ENCODE peak calls at places on chromosomes 12 and 14, in nine cellular contexts. One of them, this sample, is unnamed.

GRCh38 chr12:50786498-50787231 is 22.8 kb downstream of the ATF1 start:
- DNase-seq in stimulated activated CD8-positive, alpha-beta memory T cell treated with anti-CD3 and anti-CD28 coated beads, Interleukin-7, amount 100 ng/mL, for 48 hours: no peak
- DNase-seq in A549: peak
- DNase-seq in lung: peak
- DNase-seq in DMS79 treated with DMSO at 0.1 percent for 48 hours: no peak
- DNase-seq in ACHN: peak
- DNase-seq in thoracic aorta: no peak
- DNase-seq in breast epithelium: no peak
- DNase-seq in activated T-cell treated with anti-CD3 and anti-CD28 coated beads, Interleukin-2, amount 50 U/mL, for 4 hours: no peak
- DNase-seq in this sample: no peak

GRCh38 chr14:59044707-59045106 is 143.8 kb upstream of the DAAM1 start:
- DNase-seq in stimulated activated CD8-positive, alpha-beta memory T cell treated with anti-CD3 and anti-CD28 coated beads, Interleukin-7, amount 100 ng/mL, for 48 hours: no peak
- DNase-seq in A549: no peak
- DNase-seq in lung: no peak
- DNase-seq in DMS79 treated with DMSO at 0.1 percent for 48 hours: no peak
- DNase-seq in ACHN: no peak
- DNase-seq in thoracic aorta: no peak
- DNase-seq in breast epithelium: no peak
- DNase-seq in activated T-cell treated with anti-CD3 and anti-CD28 coated beads, Interleukin-2, amount 50 U/mL, for 4 hours: no peak
- DNase-seq in this sample: no peak

GRCh38 chr14:101556566-101557320 is 4.6 kb upstream of the DIO3 start:
- DNase-seq in stimulated activated CD8-positive, alpha-beta memory T cell treated with anti-CD3 and anti-CD28 coated beads, Interleukin-7, amount 100 ng/mL, for 48 hours: no peak
- DNase-seq in A549: no peak
- DNase-seq in lung: no peak
- DNase-seq in DMS79 treated with DMSO at 0.1 percent for 48 hours: no peak
- DNase-seq in ACHN: no peak
- DNase-seq in thoracic aorta: no peak
- DNase-seq in breast epithelium: peak
- DNase-seq in activated T-cell treated with anti-CD3 and anti-CD28 coated beads, Interleukin-2, amount 50 U/mL, for 4 hours: no peak
- DNase-seq in this sample: no peak

GRCh38 chr12:92796650-92797049 is 93.9 kb downstream of the PLEKHG7 start:
- DNase-seq in stimulated activated CD8-positive, alpha-beta memory T cell treated with anti-CD3 and anti-CD28 coated beads, Interleukin-7, amount 100 ng/mL, for 48 hours: no peak
- DNase-seq in A549: no peak
- DNase-seq in lung: no peak
- DNase-seq in DMS79 treated with DMSO at 0.1 percent for 48 hours: no peak
- DNase-seq in ACHN: no peak
- DNase-seq in thoracic aorta: no peak
- DNase-seq in breast epithelium: no peak
- DNase-seq in activated T-cell treated with anti-CD3 and anti-CD28 coated beads, Interleukin-2, amount 50 U/mL, for 4 hours: no peak
- DNase-seq in this sample: no peak

GRCh38 chr12:112314981-112315380 is 67.2 kb downstream of the HECTD4 start:
- DNase-seq in stimulated activated CD8-positive, alpha-beta memory T cell treated with anti-CD3 and anti-CD28 coated beads, Interleukin-7, amount 100 ng/mL, for 48 hours: no peak
- DNase-seq in A549: no peak
- DNase-seq in lung: no peak
- DNase-seq in DMS79 treated with DMSO at 0.1 percent for 48 hours: no peak
- DNase-seq in ACHN: peak
- DNase-seq in thoracic aorta: no peak
- DNase-seq in breast epithelium: no peak
- DNase-seq in activated T-cell treated with anti-CD3 and anti-CD28 coated beads, Interleukin-2, amount 50 U/mL, for 4 hours: no peak
- DNase-seq in this sample: no peak

GRCh38 chr12:105706973-105707334 is 376.5 kb downstream of the C12orf75 start:
- DNase-seq in stimulated activated CD8-positive, alpha-beta memory T cell treated with anti-CD3 and anti-CD28 coated beads, Interleukin-7, amount 100 ng/mL, for 48 hours: no peak
- DNase-seq in A549: no peak
- DNase-seq in lung: no peak
- DNase-seq in DMS79 treated with DMSO at 0.1 percent for 48 hours: no peak
- DNase-seq in ACHN: no peak
- DNase-seq in thoracic aorta: no peak
- DNase-seq in breast epithelium: no peak
- DNase-seq in activated T-cell treated with anti-CD3 and anti-CD28 coated beads, Interleukin-2, amount 50 U/mL, for 4 hours: no peak
- DNase-seq in this sample: no peak

GRCh38 chr12:94026566-94026965 is 121.8 kb upstream of the PLXNC1 start:
- DNase-seq in stimulated activated CD8-positive, alpha-beta memory T cell treated with anti-CD3 and anti-CD28 coated beads, Interleukin-7, amount 100 ng/mL, for 48 hours: no peak
- DNase-seq in A549: no peak
- DNase-seq in lung: no peak
- DNase-seq in DMS79 treated with DMSO at 0.1 percent for 48 hours: no peak
- DNase-seq in ACHN: no peak
- DNase-seq in thoracic aorta: no peak
- DNase-seq in breast epithelium: no peak
- DNase-seq in activated T-cell treated with anti-CD3 and anti-CD28 coated beads, Interleukin-2, amount 50 U/mL, for 4 hours: no peak
- DNase-seq in this sample: no peak

GRCh38 chr14:52031781-52032180 is 37.1 kb downstream of the NID2 start:
- DNase-seq in stimulated activated CD8-positive, alpha-beta memory T cell treated with anti-CD3 and anti-CD28 coated beads, Interleukin-7, amount 100 ng/mL, for 48 hours: no peak
- DNase-seq in A549: no peak
- DNase-seq in lung: no peak
- DNase-seq in DMS79 treated with DMSO at 0.1 percent for 48 hours: no peak
- DNase-seq in ACHN: no peak
- DNase-seq in thoracic aorta: peak
- DNase-seq in breast epithelium: peak
- DNase-seq in activated T-cell treated with anti-CD3 and anti-CD28 coated beads, Interleukin-2, amount 50 U/mL, for 4 hours: no peak
- DNase-seq in this sample: peak

GRCh38 chr14:73393375-73393774 is 65.0 kb downstream of the NUMB start:
- DNase-seq in stimulated activated CD8-positive, alpha-beta memory T cell treated with anti-CD3 and anti-CD28 coated beads, Interleukin-7, amount 100 ng/mL, for 48 hours: no peak
- DNase-seq in A549: no peak
- DNase-seq in lung: no peak
- DNase-seq in DMS79 treated with DMSO at 0.1 percent for 48 hours: peak
- DNase-seq in ACHN: no peak
- DNase-seq in thoracic aorta: no peak
- DNase-seq in breast epithelium: no peak
- DNase-seq in activated T-cell treated with anti-CD3 and anti-CD28 coated beads, Interleukin-2, amount 50 U/mL, for 4 hours: no peak
- DNase-seq in this sample: no peak

GRCh38 chr14:90691627-90692026 is 124.6 kb downstream of the TTC7B start:
- DNase-seq in stimulated activated CD8-positive, alpha-beta memory T cell treated with anti-CD3 and anti-CD28 coated beads, Interleukin-7, amount 100 ng/mL, for 48 hours: no peak
- DNase-seq in A549: no peak
- DNase-seq in lung: no peak
- DNase-seq in DMS79 treated with DMSO at 0.1 percent for 48 hours: no peak
- DNase-seq in ACHN: no peak
- DNase-seq in thoracic aorta: no peak
- DNase-seq in breast epithelium: no peak
- DNase-seq in activated T-cell treated with anti-CD3 and anti-CD28 coated beads, Interleukin-2, amount 50 U/mL, for 4 hours: no peak
- DNase-seq in this sample: no peak

GRCh38 chr14:24839617-24840203 is 205.7 kb upstream of the GZMB start:
- DNase-seq in stimulated activated CD8-positive, alpha-beta memory T cell treated with anti-CD3 and anti-CD28 coated beads, Interleukin-7, amount 100 ng/mL, for 48 hours: no peak
- DNase-seq in A549: no peak
- DNase-seq in lung: no peak
- DNase-seq in DMS79 treated with DMSO at 0.1 percent for 48 hours: no peak
- DNase-seq in ACHN: no peak
- DNase-seq in thoracic aorta: no peak
- DNase-seq in breast epithelium: no peak
- DNase-seq in activated T-cell treated with anti-CD3 and anti-CD28 coated beads, Interleukin-2, amount 50 U/mL, for 4 hours: no peak
- DNase-seq in this sample: no peak

GRCh38 chr14:28406181-28406580 is 360.4 kb upstream of the FOXG1 start:
- DNase-seq in stimulated activated CD8-positive, alpha-beta memory T cell treated with anti-CD3 and anti-CD28 coated beads, Interleukin-7, amount 100 ng/mL, for 48 hours: no peak
- DNase-seq in A549: no peak
- DNase-seq in lung: no peak
- DNase-seq in DMS79 treated with DMSO at 0.1 percent for 48 hours: no peak
- DNase-seq in ACHN: no peak
- DNase-seq in thoracic aorta: no peak
- DNase-seq in breast epithelium: no peak
- DNase-seq in activated T-cell treated with anti-CD3 and anti-CD28 coated beads, Interleukin-2, amount 50 U/mL, for 4 hours: no peak
- DNase-seq in this sample: no peak

GRCh38 chr14:59484611-59485174 is 376 bp downstream of the JKAMP start:
- DNase-seq in stimulated activated CD8-positive, alpha-beta memory T cell treated with anti-CD3 and anti-CD28 coated beads, Interleukin-7, amount 100 ng/mL, for 48 hours: no peak
- DNase-seq in A549: peak
- DNase-seq in lung: no peak
- DNase-seq in DMS79 treated with DMSO at 0.1 percent for 48 hours: peak
- DNase-seq in ACHN: peak
- DNase-seq in thoracic aorta: no peak
- DNase-seq in breast epithelium: no peak
- DNase-seq in activated T-cell treated with anti-CD3 and anti-CD28 coated beads, Interleukin-2, amount 50 U/mL, for 4 hours: no peak
- DNase-seq in this sample: no peak

GRCh38 chr14:77593501-77593911 is 22.9 kb downstream of the SPTLC2 start:
- DNase-seq in stimulated activated CD8-positive, alpha-beta memory T cell treated with anti-CD3 and anti-CD28 coated beads, Interleukin-7, amount 100 ng/mL, for 48 hours: no peak
- DNase-seq in A549: no peak
- DNase-seq in lung: no peak
- DNase-seq in DMS79 treated with DMSO at 0.1 percent for 48 hours: no peak
- DNase-seq in ACHN: peak
- DNase-seq in thoracic aorta: no peak
- DNase-seq in breast epithelium: no peak
- DNase-seq in activated T-cell treated with anti-CD3 and anti-CD28 coated beads, Interleukin-2, amount 50 U/mL, for 4 hours: no peak
- DNase-seq in this sample: no peak

GRCh38 chr14:91254456-91254855 is 10.0 kb upstream of the GPR68 start:
- DNase-seq in stimulated activated CD8-positive, alpha-beta memory T cell treated with anti-CD3 and anti-CD28 coated beads, Interleukin-7, amount 100 ng/mL, for 48 hours: no peak
- DNase-seq in A549: no peak
- DNase-seq in lung: no peak
- DNase-seq in DMS79 treated with DMSO at 0.1 percent for 48 hours: no peak
- DNase-seq in ACHN: no peak
- DNase-seq in thoracic aorta: no peak
- DNase-seq in breast epithelium: no peak
- DNase-seq in activated T-cell treated with anti-CD3 and anti-CD28 coated beads, Interleukin-2, amount 50 U/mL, for 4 hours: no peak
- DNase-seq in this sample: no peak

GRCh38 chr12:109767991-109768900 is 54.6 kb downstream of the FAM222A start:
- DNase-seq in stimulated activated CD8-positive, alpha-beta memory T cell treated with anti-CD3 and anti-CD28 coated beads, Interleukin-7, amount 100 ng/mL, for 48 hours: no peak
- DNase-seq in A549: no peak
- DNase-seq in lung: no peak
- DNase-seq in DMS79 treated with DMSO at 0.1 percent for 48 hours: no peak
- DNase-seq in ACHN: no peak
- DNase-seq in thoracic aorta: no peak
- DNase-seq in breast epithelium: no peak
- DNase-seq in activated T-cell treated with anti-CD3 and anti-CD28 coated beads, Interleukin-2, amount 50 U/mL, for 4 hours: no peak
- DNase-seq in this sample: no peak

GRCh38 chr14:75315143-75315542 is 36.5 kb downstream of the FOS start:
- DNase-seq in stimulated activated CD8-positive, alpha-beta memory T cell treated with anti-CD3 and anti-CD28 coated beads, Interleukin-7, amount 100 ng/mL, for 48 hours: no peak
- DNase-seq in A549: no peak
- DNase-seq in lung: no peak
- DNase-seq in DMS79 treated with DMSO at 0.1 percent for 48 hours: peak
- DNase-seq in ACHN: no peak
- DNase-seq in thoracic aorta: no peak
- DNase-seq in breast epithelium: no peak
- DNase-seq in activated T-cell treated with anti-CD3 and anti-CD28 coated beads, Interleukin-2, amount 50 U/mL, for 4 hours: no peak
- DNase-seq in this sample: no peak

GRCh38 chr14:26281280-26281998 is 316.4 kb downstream of the NOVA1 start:
- DNase-seq in stimulated activated CD8-positive, alpha-beta memory T cell treated with anti-CD3 and anti-CD28 coated beads, Interleukin-7, amount 100 ng/mL, for 48 hours: no peak
- DNase-seq in A549: peak
- DNase-seq in lung: no peak
- DNase-seq in DMS79 treated with DMSO at 0.1 percent for 48 hours: no peak
- DNase-seq in ACHN: peak
- DNase-seq in thoracic aorta: no peak
- DNase-seq in breast epithelium: peak
- DNase-seq in activated T-cell treated with anti-CD3 and anti-CD28 coated beads, Interleukin-2, amount 50 U/mL, for 4 hours: no peak
- DNase-seq in this sample: no peak

GRCh38 chr12:51820721-51821422 is 27.6 kb downstream of the FIGNL2 start:
- DNase-seq in stimulated activated CD8-positive, alpha-beta memory T cell treated with anti-CD3 and anti-CD28 coated beads, Interleukin-7, amount 100 ng/mL, for 48 hours: peak
- DNase-seq in A549: peak
- DNase-seq in lung: no peak
- DNase-seq in DMS79 treated with DMSO at 0.1 percent for 48 hours: peak
- DNase-seq in ACHN: no peak
- DNase-seq in thoracic aorta: no peak
- DNase-seq in breast epithelium: peak
- DNase-seq in activated T-cell treated with anti-CD3 and anti-CD28 coated beads, Interleukin-2, amount 50 U/mL, for 4 hours: peak
- DNase-seq in this sample: peak